ENCODE peak calls at places on chromosomes 5 and 9, in four cellular contexts. L, I, W and S are unnamed samples.

GRCh38 chr5:135069016-135069770 is 35.2 kb upstream of the PITX1 start:
- DNase-seq in L (no peak), I (no peak), W (no peak), S (no peak)

GRCh38 chr9:125924351-125924750 is 177.2 kb downstream of the PBX3 start:
- DNase-seq in L (no peak), I (no peak), W (no peak), S (no peak)

GRCh38 chr5:160747963-160748362 is 104.0 kb downstream of the ATP10B start:
- DNase-seq in L (no peak), I (no peak), W (no peak), S (no peak)

GRCh38 chr5:67315082-67315801 is 118.6 kb upstream of the CD180 start:
- DNase-seq in L (no peak), I (no peak), W (no peak), S (no peak)

GRCh38 chr5:58751222-58751621 is 168.3 kb downstream of the RAB3C start:
- DNase-seq in L (peak), I (peak), W (no peak), S (peak)

GRCh38 chr9:127181595-127182190 is 59.3 kb upstream of the ANGPTL2 start:
- DNase-seq in L (no peak), I (no peak), W (no peak), S (no peak)

GRCh38 chr5:172792693-172793570 is 21.9 kb upstream of the DUSP1 start:
- DNase-seq in L (no peak), I (no peak), W (no peak), S (no peak)

GRCh38 chr5:89037090-89037489 is 154.1 kb upstream of the MEF2C start:
- DNase-seq in L (no peak), I (no peak), W (peak), S (no peak)

GRCh38 chr5:113214026-113214425 is 220.8 kb downstream of the TSSK1B start:
- DNase-seq in L (no peak), I (no peak), W (no peak), S (no peak)

GRCh38 chr9:81410201-81410600 is 279.1 kb downstream of the TLE1 start:
- DNase-seq in L (no peak), I (peak), W (no peak), S (peak)

GRCh38 chr5:142863856-142864255 is 93.7 kb downstream of the ARHGAP26 start:
- DNase-seq in L (peak), I (no peak), W (no peak), S (no peak)

GRCh38 chr9:14415947-14416346 is 102.0 kb upstream of the NFIB start:
- DNase-seq in L (no peak), I (no peak), W (no peak), S (no peak)

GRCh38 chr5:88926774-88927173 is 43.8 kb upstream of the MEF2C start:
- DNase-seq in L (no peak), I (no peak), W (no peak), S (no peak)

GRCh38 chr5:149775785-149776184 is 45.7 kb downstream of the PPARGC1B start:
- DNase-seq in L (peak), I (peak), W (peak), S (peak)

GRCh38 chr9:88657893-88658292 is 122.9 kb downstream of the NXNL2 start:
- DNase-seq in L (no peak), I (no peak), W (no peak), S (no peak)

GRCh38 chr5:175842947-175843793 is 28.2 kb upstream of the CPLX2 start:
- DNase-seq in L (no peak), I (no peak), W (peak), S (no peak)

GRCh38 chr5:173896631-173897030 is 8.5 kb downstream of the CPEB4 start:
- DNase-seq in L (no peak), I (no peak), W (no peak), S (no peak)

GRCh38 chr5:173891367-173891766 is 3.2 kb downstream of the CPEB4 start:
- DNase-seq in L (no peak), I (no peak), W (no peak), S (no peak)

GRCh38 chr5:173890195-173890951 is 2.2 kb downstream of the CPEB4 start:
- DNase-seq in L (peak), I (no peak), W (no peak), S (peak)

GRCh38 chr5:173895766-173896165 is 7.6 kb downstream of the CPEB4 start:
- DNase-seq in L (no peak), I (no peak), W (no peak), S (no peak)

GRCh38 chr5:173893192-173893561 is 5.0 kb downstream of the CPEB4 start:
- DNase-seq in L (no peak), I (no peak), W (no peak), S (no peak)
- H3K4me3 ChIP-seq in L (peak), I (no peak), W (peak), S (no peak)

GRCh38 chr5:40404613-40405012 is 275.1 kb upstream of the PTGER4 start:
- DNase-seq in L (no peak), I (no peak), W (no peak), S (no peak)

GRCh38 chr5:40401965-40402364 is 277.8 kb upstream of the PTGER4 start:
- DNase-seq in L (no peak), I (no peak), W (no peak), S (no peak)

GRCh38 chr5:40405985-40406384 is 273.7 kb upstream of the PTGER4 start:
- DNase-seq in L (no peak), I (no peak), W (no peak), S (no peak)

GRCh38 chr5:40406426-40407211 is 273.1 kb upstream of the PTGER4 start:
- DNase-seq in L (no peak), I (no peak), W (peak), S (no peak)

DNA sequence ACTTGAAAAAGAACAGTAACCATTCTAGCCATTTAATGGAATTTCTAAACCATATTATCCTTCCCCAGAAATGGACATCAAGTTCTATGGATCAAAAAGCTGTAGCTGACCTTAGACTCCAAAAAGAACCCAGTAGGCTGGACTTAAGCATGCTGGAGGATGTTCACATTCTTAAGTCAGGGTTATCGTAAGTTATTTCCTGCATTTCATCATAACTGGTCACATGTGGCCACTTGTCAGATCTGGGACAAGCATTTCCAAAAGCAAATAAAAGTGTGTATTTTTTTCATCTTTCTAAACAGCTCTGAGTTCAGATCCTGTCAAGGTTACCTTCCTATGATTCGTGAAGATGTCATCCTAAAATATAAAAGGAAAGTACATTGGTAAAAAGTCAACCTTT is 274.5 kb upstream of the PTGER4 start:
- DNase-seq in L (no peak), I (no peak), W (no peak), S (no peak)
- TF ChIP-seq TCF7L2 in L (no peak), I (no peak), W (no peak), S (no peak)

GRCh38 chr9:89779416-89779815 is 174.6 kb downstream of the GADD45G start:
- DNase-seq in L (no peak), I (no peak), W (no peak), S (no peak)

GRCh38 chr9:89777544-89777943 is 172.7 kb downstream of the GADD45G start:
- DNase-seq in L (no peak), I (no peak), W (no peak), S (no peak)

GRCh38 chr9:89776795-89777194 is 172.0 kb downstream of the GADD45G start:
- DNase-seq in L (no peak), I (no peak), W (no peak), S (no peak)

GRCh38 chr9:89779816-89780215 is 175.0 kb downstream of the GADD45G start:
- DNase-seq in L (no peak), I (no peak), W (no peak), S (no peak)

DNA sequence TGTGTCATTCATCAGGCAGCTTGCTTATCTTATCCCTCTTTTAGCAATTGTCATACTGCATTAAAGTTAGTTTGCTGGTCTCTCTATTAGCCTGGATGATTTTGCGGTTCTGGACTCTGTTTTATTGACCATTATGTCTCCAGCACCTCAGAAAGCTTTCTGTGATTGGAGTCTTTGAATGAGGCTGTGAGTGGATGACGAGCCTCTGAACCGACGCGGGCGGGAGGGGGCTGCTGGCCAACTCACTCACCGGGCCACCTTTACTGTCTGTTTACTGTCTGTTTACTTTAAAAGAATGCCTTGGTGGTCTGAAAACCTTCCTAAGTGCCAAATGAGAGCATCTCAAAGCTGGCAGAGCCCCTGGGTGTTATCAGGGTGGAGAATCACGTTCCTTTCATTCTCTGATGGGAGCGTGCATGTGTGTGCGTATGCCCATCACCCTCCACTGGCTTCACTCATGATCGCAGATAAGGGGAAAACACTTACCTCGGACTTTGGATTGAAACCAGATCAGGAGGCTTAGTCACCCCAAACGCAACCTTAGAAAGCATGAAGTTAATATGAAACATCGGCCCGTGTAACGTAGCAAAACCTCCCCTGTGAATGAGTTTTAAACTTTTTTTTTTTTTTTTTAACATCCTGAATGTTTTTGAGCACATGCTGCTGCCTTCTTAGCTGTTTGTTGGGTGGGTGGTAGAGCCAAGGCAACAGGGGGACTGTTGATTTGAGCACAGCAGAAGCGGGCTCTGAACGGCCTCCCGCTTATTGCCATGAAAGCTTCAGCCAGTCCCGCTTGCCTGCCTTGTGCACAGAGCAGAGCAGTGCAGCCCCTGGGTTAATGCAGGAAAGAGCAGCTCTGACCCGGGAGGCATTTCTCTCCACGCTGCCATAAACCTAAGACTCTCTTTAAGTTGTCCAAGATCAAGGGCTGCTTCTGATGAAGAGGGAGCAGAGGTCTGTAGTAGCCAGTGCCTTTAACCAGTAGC is 173.6 kb downstream of the GADD45G start:
- DNase-seq in L (no peak), I (no peak), W (peak), S (no peak)
- H3K4me3 ChIP-seq in L (no peak), I (no peak), W (no peak), S (no peak)

GRCh38 chr9:84294551-84294950 is 46.0 kb downstream of the SLC28A3 start:
- DNase-seq in L (peak), I (no peak), W (no peak), S (no peak)
- TF ChIP-seq TCF7L2 in L (no peak), I (no peak), W (no peak), S (no peak)

DNA sequence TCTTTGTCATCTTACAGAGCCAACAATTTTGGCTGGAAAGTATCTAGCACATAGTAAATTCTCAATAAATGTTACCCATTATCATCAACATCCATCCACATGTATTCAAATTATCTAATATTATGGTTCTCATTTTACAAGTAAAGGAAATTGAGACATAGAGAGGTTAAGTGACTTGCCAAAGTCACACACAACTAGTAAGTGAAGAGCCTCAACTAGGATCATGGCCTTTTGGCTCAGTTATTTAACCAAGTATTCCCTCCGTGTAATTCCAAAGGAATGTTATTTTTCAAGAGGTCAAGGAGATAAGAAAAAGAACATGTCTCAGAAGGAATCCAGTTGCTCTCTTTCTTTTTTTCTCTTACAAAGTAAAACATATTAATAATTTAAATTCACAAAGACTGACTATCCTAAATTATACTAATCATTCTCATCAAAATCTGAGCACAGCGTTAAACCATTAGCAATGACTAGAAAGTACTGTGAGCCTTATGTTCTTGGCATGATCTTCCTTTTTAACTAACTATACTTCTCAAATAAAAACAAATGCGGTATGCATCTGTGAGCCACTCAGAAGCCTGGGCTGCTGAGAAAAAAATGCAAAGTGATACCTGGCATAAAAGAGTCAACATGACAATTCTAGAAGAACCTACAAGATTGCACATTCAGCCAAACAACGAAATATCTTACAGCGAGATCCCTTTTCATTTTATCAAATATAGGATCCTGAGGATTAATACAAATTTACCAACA is 350.9 kb downstream of the GLIS3 start:
- DNase-seq in L (no peak), I (no peak), W (no peak), S (no peak)
- H3K4me3 ChIP-seq in L (no peak), I (no peak), W (no peak), S (no peak)

DNA sequence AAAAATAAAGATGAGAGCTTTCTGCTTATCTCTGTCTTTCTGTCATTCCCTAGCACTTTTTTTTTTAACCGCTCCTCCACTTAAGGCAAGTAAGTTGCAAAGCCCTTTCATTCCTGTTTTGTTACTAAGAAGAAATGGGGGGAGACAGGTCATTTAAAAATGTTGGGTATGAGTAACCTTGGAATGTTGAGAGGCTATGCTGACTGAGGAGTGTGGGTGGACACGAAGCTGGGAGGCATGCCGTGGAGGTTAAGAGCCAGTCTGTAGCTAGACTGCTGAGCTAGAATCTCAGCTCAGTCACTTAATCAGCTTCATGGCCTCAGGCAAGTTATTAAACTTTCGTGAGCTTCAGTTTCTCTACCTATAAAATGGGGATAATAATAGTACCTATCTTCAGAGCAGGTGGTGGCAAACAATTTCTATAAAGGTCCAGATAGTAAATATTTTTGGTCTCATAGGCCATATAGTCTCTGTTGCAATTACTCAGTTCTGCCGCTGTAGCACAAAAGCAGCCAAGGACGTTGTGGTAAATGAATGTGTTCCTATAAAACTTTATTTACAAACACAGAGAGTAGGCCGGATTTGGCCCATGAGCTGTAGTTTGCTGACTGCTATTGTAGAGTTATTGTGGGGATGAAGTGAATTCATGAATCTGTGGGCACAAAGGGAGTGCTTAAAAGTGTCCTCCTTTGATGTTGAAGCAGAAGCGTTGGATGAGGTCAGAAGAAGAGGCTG is 220.0 kb downstream of the GABBR2 start:
- DNase-seq in L (no peak), I (no peak), W (no peak), S (no peak)
- TF ChIP-seq TCF7L2 in L (no peak), I (no peak), W (no peak), S (no peak)